ENCODE peak calls at places on chromosomes 6 and 20, in eight cellular contexts. I is foreskin fibroblast; L is germinal center; Y is effector memory CD4-positive, alpha-beta T cell; O is RPMI7951; H is HFFc6; V is lower leg skin; M is Right ventricle myocardium superior. Q is an unnamed sample.

GRCh38 chr6:148565931-148566663 is 180.7 kb upstream of the UST start:
- DNase-seq in H (peak), M (no peak), L (no peak), Y (no peak), I (peak), V (no peak), O (peak), Q (peak)

GRCh38 chr6:119308994-119309657 is 40.4 kb downstream of the MAN1A1 start:
- DNase-seq in O (no peak), M (no peak), Y (no peak), I (peak), H (no peak), V (no peak), L (no peak), Q (no peak)

GRCh38 chr6:27604986-27605385 is 132.1 kb upstream of the ZNF184 start:
- DNase-seq in M (no peak), V (no peak), H (no peak), I (no peak), L (no peak), Y (no peak), O (peak), Q (peak)

GRCh38 chr20:25214416-25214770 is 18.9 kb downstream of the ENTPD6 start:
- DNase-seq in M (no peak), V (peak), O (no peak), Y (no peak), I (no peak), H (no peak), L (no peak), Q (no peak)

GRCh38 chr6:72580281-72580940 is 41.5 kb upstream of the KCNQ5 start:
- DNase-seq in V (no peak), Y (no peak), H (peak), M (no peak), I (peak), L (peak), O (peak), Q (peak)

GRCh38 chr6:19245656-19246055 is 591.5 kb upstream of the ID4 start:
- DNase-seq in V (no peak), O (no peak), M (no peak), L (no peak), Y (no peak), H (no peak), I (no peak), Q (no peak)

GRCh38 chr6:82954351-82954750 is 111.3 kb downstream of the UBE3D start:
- DNase-seq in I (peak), M (no peak), Y (no peak), O (no peak), H (peak), L (no peak), V (no peak), Q (no peak)

GRCh38 chr6:101226677-101227135 is 166.8 kb upstream of the GRIK2 start:
- DNase-seq in O (peak), M (no peak), I (peak), Y (no peak), V (no peak), H (peak), L (no peak), Q (peak)

GRCh38 chr20:37911838-37912273 is 8.9 kb downstream of the VSTM2L start:
- DNase-seq in L (no peak), V (no peak), Y (no peak), H (no peak), I (peak), M (peak), O (peak), Q (no peak)

GRCh38 chr20:37413354-37413753 is 67.4 kb downstream of the SRC start:
- DNase-seq in L (no peak), M (no peak), O (no peak), V (no peak), Y (no peak), H (no peak), I (no peak), Q (no peak)

GRCh38 chr6:32188381-32189081 is 1.5 kb downstream of the PBX2 start:
- DNase-seq in M (no peak), I (peak), Y (no peak), L (no peak), O (no peak), H (peak), V (no peak), Q (peak)

GRCh38 chr6:138824482-138825134 is 28.7 kb downstream of the ECT2L start:
- DNase-seq in M (no peak), I (no peak), O (peak), L (no peak), V (no peak), Y (no peak), H (no peak), Q (no peak)

GRCh38 chr20:56343861-56344381 is 14.9 kb upstream of the FAM210B start:
- DNase-seq in I (no peak), M (peak), L (peak), O (peak), Y (no peak), H (peak), V (no peak), Q (peak)

GRCh38 chr20:50592282-50593004 is 82.3 kb downstream of the PTPN1 start:
- DNase-seq in M (peak), Y (no peak), I (no peak), V (no peak), O (no peak), L (no peak), H (no peak), Q (no peak)

GRCh38 chr6:16292942-16293341 is 54.6 kb downstream of the GMPR start:
- DNase-seq in I (no peak), M (no peak), H (no peak), V (no peak), Y (no peak), O (no peak), L (no peak), Q (no peak)

GRCh38 chr6:168047841-168048723 is 30.9 kb downstream of the FRMD1 start:
- DNase-seq in M (no peak), O (no peak), L (no peak), Y (no peak), I (no peak), H (no peak), V (no peak), Q (no peak)

GRCh38 chr6:40713002-40713719 is 126.0 kb upstream of the LRFN2 start:
- DNase-seq in Y (no peak), O (no peak), I (no peak), H (no peak), V (no peak), L (no peak), M (no peak), Q (peak)

GRCh38 chr6:38064431-38064830 is 244.9 kb downstream of the ZFAND3 start:
- DNase-seq in I (no peak), V (no peak), M (no peak), O (no peak), Y (no peak), H (no peak), L (no peak), Q (no peak)

GRCh38 chr6:40983752-40984151 is 55.3 kb downstream of the UNC5CL start:
- DNase-seq in V (no peak), L (no peak), O (no peak), H (no peak), I (no peak), M (no peak), Y (no peak), Q (no peak)

GRCh38 chr6:111918825-111919224 is 45.6 kb upstream of the FYN start:
- DNase-seq in V (no peak), I (peak), M (peak), O (peak), H (peak), L (no peak), Y (no peak), Q (peak)

GRCh38 chr20:61052195-61052594 is 199.9 kb upstream of the CDH4 start:
- DNase-seq in O (no peak), V (peak), L (no peak), Y (no peak), H (no peak), M (no peak), I (no peak), Q (no peak)

GRCh38 chr6:80608881-80609280 is 502.4 kb downstream of the BCKDHB start:
- DNase-seq in L (no peak), Y (no peak), M (no peak), I (no peak), O (peak), H (peak), V (no peak), Q (peak)

GRCh38 chr6:53484409-53485280 is 60.3 kb downstream of the GCLC start:
- DNase-seq in I (peak), M (no peak), L (peak), O (peak), Y (peak), V (no peak), H (peak), Q (peak)

GRCh38 chr20:24502661-24503060 is 33.2 kb downstream of the SYNDIG1 start:
- DNase-seq in O (peak), V (no peak), M (no peak), L (no peak), H (peak), Y (no peak), I (no peak), Q (no peak)

GRCh38 chr6:136989591-136990578 is 54.9 kb downstream of the IL20RA start:
- DNase-seq in M (peak), H (no peak), V (no peak), Y (no peak), L (no peak), I (no peak), O (no peak), Q (no peak)

GRCh38 chr6:155259202-155259601 is 4.6 kb upstream of the CLDN20 start:
- DNase-seq in Y (no peak), O (no peak), M (no peak), I (no peak), V (no peak), H (no peak), L (no peak), Q (no peak)

GRCh38 chr6:69416739-69417138 is 380.1 kb downstream of the LMBRD1 start:
- DNase-seq in I (peak), O (no peak), M (no peak), H (no peak), V (no peak), L (no peak), Y (no peak), Q (peak)

GRCh38 chr6:169452869-169453186 is 199.2 kb upstream of the THBS2 start:
- DNase-seq in Y (no peak), H (no peak), V (no peak), M (no peak), I (no peak), L (no peak), O (no peak), Q (no peak)

GRCh38 chr6:41100871-41101287 is 28.1 kb downstream of the NFYA start:
- DNase-seq in M (no peak), H (no peak), Y (no peak), O (no peak), I (no peak), L (no peak), V (no peak), Q (no peak)

Q was measured in brain microvascular endothelial cell.